ENCODE peak calls at places on chromosomes 13 and 19, in eight cellular contexts. Q is heart left ventricle, H is GM12892, I is adrenal gland, O is breast epithelium, F is body of pancreas, B is uterus, U is Peyer's patch. A is an unnamed sample.

GRCh38 chr13:111919286-111919685 is 147.7 kb upstream of the SOX1 start:
- DNase-seq in Q (no peak), H (no peak), I (no peak), O (no peak), F (no peak), B (no peak), U (no peak), A (no peak)

GRCh38 chr13:35857769-35858168 is 273.4 kb downstream of the DCLK1 start:
- DNase-seq in Q (no peak), H (no peak), I (no peak), O (no peak), F (no peak), B (no peak), U (no peak), A (no peak)

GRCh38 chr19:13646758-13647157 is 117.6 kb upstream of the MRI1 start:
- DNase-seq in Q (no peak), H (no peak), I (no peak), O (no peak), F (no peak), B (no peak), U (no peak), A (no peak)

GRCh38 chr19:16524991-16525734 is 17.1 kb downstream of the CHERP start:
- DNase-seq in Q (no peak), H (no peak), I (no peak), O (no peak), F (no peak), B (no peak), U (no peak), A (no peak)

GRCh38 chr13:101627556-101627943 is 175.1 kb downstream of the ITGBL1 start:
- DNase-seq in Q (no peak), H (no peak), I (no peak), O (no peak), F (no peak), B (no peak), U (no peak), A (no peak)

GRCh38 chr13:63438951-63439350 is 2023.3 kb upstream of the PCDH20 start:
- DNase-seq in Q (no peak), H (no peak), I (no peak), O (no peak), F (no peak), B (no peak), U (no peak), A (no peak)

GRCh38 chr13:66405908-66406802 is 824.0 kb downstream of the PCDH9 start:
- DNase-seq in Q (no peak), H (no peak), I (no peak), O (no peak), F (no peak), B (no peak), U (no peak), A (no peak)

GRCh38 chr19:51219307-51219706 is 5.6 kb upstream of the CD33 start:
- DNase-seq in Q (no peak), H (no peak), I (no peak), O (no peak), F (no peak), B (no peak), U (no peak), A (no peak)

GRCh38 chr19:49244256-49244655 is 80.7 kb downstream of the SLC6A16 start:
- DNase-seq in Q (no peak), H (no peak), I (no peak), O (no peak), F (no peak), B (no peak), U (no peak), A (no peak)

GRCh38 chr13:87331178-87331577 is 340.0 kb upstream of the SLITRK5 start:
- DNase-seq in Q (peak), H (no peak), I (peak), O (no peak), F (no peak), B (no peak), U (no peak), A (no peak)

GRCh38 chr19:56291857-56292256 is 19.3 kb downstream of the EDDM13 start:
- DNase-seq in Q (no peak), H (no peak), I (no peak), O (no peak), F (no peak), B (no peak), U (no peak), A (no peak)

GRCh38 chr13:51644649-51645048 is 60.4 kb downstream of the WDFY2 start:
- DNase-seq in Q (no peak), H (no peak), I (peak), O (no peak), F (peak), B (no peak), U (no peak), A (no peak)

GRCh38 chr13:77239312-77239711 is 87.6 kb downstream of the MYCBP2 start:
- DNase-seq in Q (no peak), H (no peak), I (peak), O (no peak), F (no peak), B (no peak), U (no peak), A (no peak)

GRCh38 chr13:90217275-90217674 is 1130.2 kb upstream of the MIR17HG start:
- DNase-seq in Q (no peak), H (no peak), I (no peak), O (no peak), F (no peak), B (no peak), U (no peak), A (no peak)

GRCh38 chr13:113105032-113105993 is at the start of gene F7:
- DNase-seq in Q (no peak), H (no peak), I (no peak), O (no peak), F (peak), B (no peak), U (no peak), A (no peak)

GRCh38 chr13:103815619-103816018 is 749.4 kb upstream of the SLC10A2 start:
- DNase-seq in Q (no peak), H (no peak), I (no peak), O (no peak), F (no peak), B (no peak), U (no peak), A (no peak)

GRCh38 chr13:22926176-22927007 is 254.4 kb upstream of the SGCG start:
- DNase-seq in Q (peak), H (no peak), I (peak), O (peak), F (peak), B (peak), U (no peak), A (peak)

GRCh38 chr19:5644051-5644450 is 21.2 kb downstream of the SAFB start:
- DNase-seq in Q (no peak), H (no peak), I (no peak), O (no peak), F (no peak), B (no peak), U (no peak), A (no peak)

GRCh38 chr13:87295636-87296035 is 375.5 kb upstream of the SLITRK5 start:
- DNase-seq in Q (no peak), H (no peak), I (no peak), O (no peak), F (no peak), B (no peak), U (no peak), A (no peak)

GRCh38 chr13:69423844-69424243 is 683.8 kb upstream of the ATXN8OS start:
- DNase-seq in Q (no peak), H (no peak), I (no peak), O (no peak), F (no peak), B (no peak), U (no peak), A (no peak)

GRCh38 chr19:35294859-35295258 is 2.9 kb downstream of the MAG start:
- DNase-seq in Q (no peak), H (no peak), I (no peak), O (no peak), F (no peak), B (no peak), U (no peak), A (no peak)

GRCh38 chr19:35296644-35297514 is 4.9 kb downstream of the MAG start:
- DNase-seq in Q (no peak), H (no peak), I (no peak), O (no peak), F (no peak), B (no peak), U (no peak), A (no peak)

GRCh38 chr19:35297515-35297848 is 5.5 kb downstream of the MAG start:
- DNase-seq in Q (no peak), H (no peak), I (no peak), O (no peak), F (no peak), B (no peak), U (no peak), A (no peak)

GRCh38 chr19:35295453-35295791 is 3.5 kb downstream of the MAG start:
- DNase-seq in Q (no peak), H (no peak), I (no peak), O (no peak), F (no peak), B (no peak), U (no peak), A (no peak)

GRCh38 chr19:35295792-35296462 is 4.0 kb downstream of the MAG start:
- DNase-seq in Q (no peak), H (peak), I (no peak), O (no peak), F (no peak), B (no peak), U (no peak), A (no peak)
- TF ChIP-seq POLR2A in Q (no peak), H (no peak), I (no peak), O (no peak), F (no peak), B (no peak), U (no peak), A (no peak)

GRCh38 chr19:36771275-36772231 is 1.1 kb downstream of the ZNF850 start:
- DNase-seq in Q (peak), H (peak), I (peak), O (peak), F (peak), B (peak), U (peak), A (peak)

GRCh38 chr19:36773223-36773579 is 594 bp upstream of the ZNF850 start:
- DNase-seq in Q (no peak), H (no peak), I (no peak), O (no peak), F (no peak), B (no peak), U (no peak), A (no peak)

GRCh38 chr19:36775768-36776167 is 3.2 kb upstream of the ZNF850 start:
- DNase-seq in Q (peak), H (no peak), I (no peak), O (peak), F (peak), B (peak), U (no peak), A (no peak)

DNA sequence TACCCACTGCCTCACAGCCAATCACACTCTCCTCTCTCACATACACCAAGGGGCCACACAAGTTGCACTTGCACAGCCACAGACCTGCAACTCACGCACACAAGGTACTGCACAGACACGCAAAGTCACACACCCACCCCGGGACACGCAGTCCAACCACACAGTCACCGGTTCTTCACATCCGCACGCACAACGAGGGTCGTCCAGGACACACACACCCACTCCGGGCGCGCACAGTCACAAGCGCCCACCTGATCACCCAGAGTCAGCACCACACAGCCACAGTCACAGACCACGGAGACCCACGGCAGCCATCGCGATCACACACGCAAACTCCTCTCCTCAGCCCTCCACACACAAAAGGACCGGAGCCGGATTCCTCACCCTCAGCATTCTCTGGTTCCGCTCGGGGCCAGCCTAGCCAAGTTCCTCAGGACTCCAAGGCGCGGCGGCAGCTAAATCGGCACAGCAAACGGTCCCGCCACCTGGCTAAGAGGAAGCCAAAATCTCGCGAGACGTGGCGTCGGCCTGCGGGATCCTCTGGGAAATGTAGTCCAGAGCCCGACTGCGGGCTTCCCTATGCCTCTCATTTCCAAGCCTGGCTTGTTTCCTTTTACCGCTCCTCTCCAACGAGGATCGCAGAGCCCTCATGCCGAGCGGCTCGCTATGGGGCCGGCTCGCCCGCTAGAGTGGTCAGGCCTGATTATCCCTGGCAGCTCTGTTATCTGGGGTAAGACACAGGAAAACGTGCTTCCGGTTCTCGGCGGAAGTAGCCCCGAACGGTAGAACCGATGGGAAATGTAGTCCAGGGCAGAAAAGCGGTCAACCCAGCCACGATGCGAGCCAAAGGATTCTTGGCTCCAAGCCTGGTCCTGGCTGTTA is at the start of gene ZNF850:
- DNase-seq in Q (peak), H (peak), I (peak), O (peak), F (peak), B (peak), U (peak), A (peak)
- TF ChIP-seq POLR2A in Q (no peak), H (peak), I (no peak), O (no peak), F (peak), B (no peak), U (no peak), A (no peak)

DNA sequence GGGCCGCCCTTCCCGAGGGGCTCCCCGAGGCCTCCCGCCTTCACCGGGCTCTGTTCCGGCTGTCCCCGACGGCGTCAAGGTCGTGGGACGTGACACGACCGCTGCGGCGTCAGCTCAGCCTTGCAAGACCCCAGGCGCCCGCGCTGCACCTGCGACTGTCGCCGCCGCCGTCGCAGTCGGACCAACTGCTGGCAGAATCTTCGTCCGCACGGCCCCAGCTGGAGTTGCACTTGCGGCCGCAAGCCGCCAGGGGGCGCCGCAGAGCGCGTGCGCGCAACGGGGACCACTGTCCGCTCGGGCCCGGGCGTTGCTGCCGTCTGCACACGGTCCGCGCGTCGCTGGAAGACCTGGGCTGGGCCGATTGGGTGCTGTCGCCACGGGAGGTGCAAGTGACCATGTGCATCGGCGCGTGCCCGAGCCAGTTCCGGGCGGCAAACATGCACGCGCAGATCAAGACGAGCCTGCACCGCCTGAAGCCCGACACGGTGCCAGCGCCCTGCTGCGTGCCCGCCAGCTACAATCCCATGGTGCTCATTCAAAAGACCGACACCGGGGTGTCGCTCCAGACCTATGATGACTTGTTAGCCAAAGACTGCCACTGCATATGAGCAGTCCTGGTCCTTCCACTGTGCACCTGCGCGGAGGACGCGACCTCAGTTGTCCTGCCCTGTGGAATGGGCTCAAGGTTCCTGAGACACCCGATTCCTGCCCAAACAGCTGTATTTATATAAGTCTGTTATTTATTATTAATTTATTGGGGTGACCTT is 2.6 kb downstream of the GDF15 start:
- DNase-seq in Q (peak), H (peak), I (peak), O (peak), F (peak), B (peak), U (peak), A (peak)
- TF ChIP-seq POLR2A in Q (no peak), H (no peak), I (peak), O (no peak), F (peak), B (no peak), U (peak), A (no peak)

GRCh38 chr19:1819976-1820255 is 7.8 kb upstream of the ATP8B3 start:
- DNase-seq in Q (no peak), H (no peak), I (no peak), O (no peak), F (no peak), B (no peak), U (no peak), A (no peak)

GRCh38 chr19:1823539-1824251 is 11.6 kb upstream of the ATP8B3 start:
- DNase-seq in Q (no peak), H (no peak), I (peak), O (no peak), F (no peak), B (no peak), U (no peak), A (no peak)

GRCh38 chr19:1823020-1823419 is 10.9 kb upstream of the ATP8B3 start:
- DNase-seq in Q (no peak), H (no peak), I (no peak), O (no peak), F (no peak), B (no peak), U (no peak), A (no peak)

GRCh38 chr19:1824252-1824622 is 12.2 kb upstream of the ATP8B3 start:
- DNase-seq in Q (no peak), H (no peak), I (peak), O (no peak), F (no peak), B (no peak), U (no peak), A (no peak)

GRCh38 chr19:1822210-1822609 is 10.1 kb upstream of the ATP8B3 start:
- DNase-seq in Q (no peak), H (no peak), I (peak), O (no peak), F (no peak), B (no peak), U (no peak), A (no peak)
- TF ChIP-seq POLR2A in Q (no peak), H (no peak), I (no peak), O (no peak), F (no peak), B (no peak), U (no peak), A (no peak)

A was measured in ovary.